ENCODE peak calls at places on chromosomes 3 and 15, in ten cellular contexts. One of them, this sample, is unnamed.

GRCh38 chr15:71651750-71652186 is 158.6 kb upstream of the NR2E3 start:
- DNase-seq in HCT116: peak
- DNase-seq in testis: peak
- DNase-seq in fibroblast of pulmonary artery: peak
- DNase-seq in GM13976: peak
- DNase-seq in RWPE1: peak
- DNase-seq in astrocyte of the spinal cord: peak
- DNase-seq in IMR-90: peak
- DNase-seq in A549: peak
- DNase-seq in spleen: no peak
- DNase-seq in this sample: no peak

GRCh38 chr15:41969851-41970431 is 2.4 kb downstream of the EHD4 start:
- DNase-seq in HCT116: no peak
- DNase-seq in testis: no peak
- DNase-seq in fibroblast of pulmonary artery: no peak
- DNase-seq in GM13976: no peak
- DNase-seq in RWPE1: no peak
- DNase-seq in astrocyte of the spinal cord: no peak
- DNase-seq in IMR-90: no peak
- DNase-seq in A549: no peak
- DNase-seq in spleen: peak
- DNase-seq in this sample: no peak

GRCh38 chr15:62788224-62788623 is 254.3 kb upstream of the TPM1 start:
- DNase-seq in HCT116: no peak
- DNase-seq in testis: peak
- DNase-seq in fibroblast of pulmonary artery: no peak
- DNase-seq in GM13976: no peak
- DNase-seq in RWPE1: no peak
- DNase-seq in astrocyte of the spinal cord: no peak
- DNase-seq in IMR-90: no peak
- DNase-seq in A549: no peak
- DNase-seq in spleen: no peak
- DNase-seq in this sample: no peak

GRCh38 chr3:140994316-140994715 is 52.7 kb downstream of the SLC25A36 start:
- DNase-seq in HCT116: no peak
- DNase-seq in testis: no peak
- DNase-seq in fibroblast of pulmonary artery: peak
- DNase-seq in GM13976: no peak
- DNase-seq in RWPE1: no peak
- DNase-seq in astrocyte of the spinal cord: peak
- DNase-seq in IMR-90: no peak
- DNase-seq in A549: no peak
- DNase-seq in spleen: no peak
- DNase-seq in this sample: no peak

GRCh38 chr3:57596495-57597239 is 477 bp downstream of the ARF4 start:
- DNase-seq in HCT116: peak
- DNase-seq in testis: peak
- DNase-seq in fibroblast of pulmonary artery: peak
- DNase-seq in GM13976: peak
- DNase-seq in RWPE1: peak
- DNase-seq in astrocyte of the spinal cord: peak
- DNase-seq in IMR-90: peak
- DNase-seq in A549: peak
- DNase-seq in spleen: peak
- DNase-seq in this sample: peak

GRCh38 chr3:63870606-63871005 is 6.9 kb downstream of the ATXN7 start:
- DNase-seq in HCT116: no peak
- DNase-seq in testis: no peak
- DNase-seq in fibroblast of pulmonary artery: no peak
- DNase-seq in GM13976: no peak
- DNase-seq in RWPE1: no peak
- DNase-seq in astrocyte of the spinal cord: no peak
- DNase-seq in IMR-90: no peak
- DNase-seq in A549: no peak
- DNase-seq in spleen: no peak
- DNase-seq in this sample: no peak

GRCh38 chr3:127697531-127698240 is 24.9 kb downstream of the ABTB1 start:
- DNase-seq in HCT116: peak
- DNase-seq in testis: peak
- DNase-seq in fibroblast of pulmonary artery: peak
- DNase-seq in GM13976: peak
- DNase-seq in RWPE1: peak
- DNase-seq in astrocyte of the spinal cord: peak
- DNase-seq in IMR-90: peak
- DNase-seq in A549: peak
- DNase-seq in spleen: peak
- DNase-seq in this sample: peak

GRCh38 chr3:127551971-127552370 is 38.6 kb downstream of the TPRA1 start:
- DNase-seq in HCT116: no peak
- DNase-seq in testis: no peak
- DNase-seq in fibroblast of pulmonary artery: no peak
- DNase-seq in GM13976: no peak
- DNase-seq in RWPE1: no peak
- DNase-seq in astrocyte of the spinal cord: no peak
- DNase-seq in IMR-90: no peak
- DNase-seq in A549: no peak
- DNase-seq in spleen: no peak
- DNase-seq in this sample: no peak

GRCh38 chr15:98241032-98241554 is 280.6 kb downstream of the ARRDC4 start:
- DNase-seq in HCT116: no peak
- DNase-seq in testis: no peak
- DNase-seq in fibroblast of pulmonary artery: no peak
- DNase-seq in GM13976: no peak
- DNase-seq in RWPE1: no peak
- DNase-seq in astrocyte of the spinal cord: no peak
- DNase-seq in IMR-90: no peak
- DNase-seq in A549: no peak
- DNase-seq in spleen: no peak
- DNase-seq in this sample: no peak

GRCh38 chr15:79954659-79955058 is 16.3 kb downstream of the BCL2A1 start:
- DNase-seq in HCT116: no peak
- DNase-seq in testis: no peak
- DNase-seq in fibroblast of pulmonary artery: no peak
- DNase-seq in GM13976: no peak
- DNase-seq in RWPE1: no peak
- DNase-seq in astrocyte of the spinal cord: no peak
- DNase-seq in IMR-90: no peak
- DNase-seq in A549: no peak
- DNase-seq in spleen: no peak
- DNase-seq in this sample: no peak

GRCh38 chr3:13070622-13071021 is 2.6 kb downstream of the IQSEC1 start:
- DNase-seq in HCT116: no peak
- DNase-seq in testis: no peak
- DNase-seq in fibroblast of pulmonary artery: no peak
- DNase-seq in GM13976: no peak
- DNase-seq in RWPE1: no peak
- DNase-seq in astrocyte of the spinal cord: no peak
- DNase-seq in IMR-90: no peak
- DNase-seq in A549: no peak
- DNase-seq in spleen: no peak
- DNase-seq in this sample: no peak

GRCh38 chr15:101386967-101387366 is 91.9 kb upstream of the SNRPA1 start:
- DNase-seq in HCT116: no peak
- DNase-seq in testis: no peak
- DNase-seq in fibroblast of pulmonary artery: no peak
- DNase-seq in GM13976: no peak
- DNase-seq in RWPE1: no peak
- DNase-seq in astrocyte of the spinal cord: no peak
- DNase-seq in IMR-90: no peak
- DNase-seq in A549: no peak
- DNase-seq in spleen: peak
- DNase-seq in this sample: no peak

GRCh38 chr15:39854161-39854560 is 65.9 kb downstream of the GPR176 start:
- DNase-seq in HCT116: no peak
- DNase-seq in testis: no peak
- DNase-seq in fibroblast of pulmonary artery: peak
- DNase-seq in GM13976: no peak
- DNase-seq in RWPE1: no peak
- DNase-seq in astrocyte of the spinal cord: no peak
- DNase-seq in IMR-90: peak
- DNase-seq in A549: no peak
- DNase-seq in spleen: no peak
- DNase-seq in this sample: no peak

GRCh38 chr15:64851503-64851840 is 9.8 kb downstream of the PLEKHO2 start:
- DNase-seq in HCT116: no peak
- DNase-seq in testis: no peak
- DNase-seq in fibroblast of pulmonary artery: peak
- DNase-seq in GM13976: no peak
- DNase-seq in RWPE1: no peak
- DNase-seq in astrocyte of the spinal cord: peak
- DNase-seq in IMR-90: peak
- DNase-seq in A549: no peak
- DNase-seq in spleen: no peak
- DNase-seq in this sample: no peak

DNA sequence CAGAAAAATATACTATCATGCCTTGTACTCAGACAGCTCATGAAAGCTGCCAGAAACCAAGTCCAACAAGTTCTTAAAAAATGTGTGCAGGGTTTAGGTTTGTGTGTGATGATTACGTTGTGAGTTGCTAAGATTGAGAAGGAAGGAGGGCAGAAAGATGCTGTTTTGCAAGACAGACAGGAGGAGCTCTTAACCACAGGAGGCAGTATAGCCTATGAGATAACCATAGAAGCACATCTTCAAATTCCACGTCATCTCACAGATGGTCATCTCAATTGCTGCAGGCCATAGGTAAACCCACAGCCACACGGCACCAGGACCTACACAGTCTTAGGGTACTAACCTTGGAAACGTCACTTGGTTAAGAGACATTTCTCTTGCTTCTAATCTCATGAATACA is 192.0 kb downstream of the STT3B start:
- DNase-seq in HCT116: no peak
- DNase-seq in testis: no peak
- DNase-seq in fibroblast of pulmonary artery: peak
- DNase-seq in GM13976: peak
- DNase-seq in RWPE1: no peak
- DNase-seq in astrocyte of the spinal cord: no peak
- DNase-seq in IMR-90: peak
- DNase-seq in A549: peak
- DNase-seq in spleen: no peak
- DNase-seq in this sample: no peak
- TF ChIP-seq CTCF in HCT116: peak
- TF ChIP-seq CTCF in testis: no peak
- TF ChIP-seq CTCF in fibroblast of pulmonary artery: peak
- TF ChIP-seq CTCF in GM13976: no peak
- TF ChIP-seq CTCF in RWPE1: no peak
- TF ChIP-seq CTCF in astrocyte of the spinal cord: peak
- TF ChIP-seq CTCF in IMR-90: peak
- TF ChIP-seq CTCF in A549: no peak
- TF ChIP-seq CTCF in spleen: peak
- TF ChIP-seq CTCF in this sample: no peak

DNA sequence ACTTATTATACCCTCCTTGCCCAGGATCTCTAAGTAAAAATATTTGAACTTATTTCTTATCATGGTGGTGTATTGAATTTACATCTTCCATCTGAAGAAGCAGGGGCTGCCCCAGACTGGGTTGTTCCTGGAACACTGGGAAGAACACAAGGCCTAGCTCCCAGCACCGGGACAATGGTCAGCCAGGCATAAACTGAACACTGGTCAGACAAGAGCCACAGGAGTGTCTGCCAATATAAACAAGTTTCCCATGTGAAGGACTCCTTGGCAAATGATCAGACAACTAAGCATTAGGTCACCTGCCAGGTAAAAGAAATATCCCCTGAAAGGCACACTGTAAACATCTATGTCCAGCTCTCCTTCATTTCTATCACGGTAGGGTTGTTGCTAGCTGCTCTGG is 172.4 kb downstream of the ATP8B4 start:
- DNase-seq in HCT116: no peak
- DNase-seq in testis: no peak
- DNase-seq in fibroblast of pulmonary artery: no peak
- DNase-seq in GM13976: no peak
- DNase-seq in RWPE1: no peak
- DNase-seq in astrocyte of the spinal cord: no peak
- DNase-seq in IMR-90: no peak
- DNase-seq in A549: no peak
- DNase-seq in spleen: no peak
- DNase-seq in this sample: no peak
- TF ChIP-seq CTCF in HCT116: no peak
- TF ChIP-seq CTCF in testis: no peak
- TF ChIP-seq CTCF in fibroblast of pulmonary artery: no peak
- TF ChIP-seq CTCF in GM13976: no peak
- TF ChIP-seq CTCF in RWPE1: no peak
- TF ChIP-seq CTCF in astrocyte of the spinal cord: no peak
- TF ChIP-seq CTCF in IMR-90: no peak
- TF ChIP-seq CTCF in A549: no peak
- TF ChIP-seq CTCF in spleen: no peak
- TF ChIP-seq CTCF in this sample: no peak

GRCh38 chr3:119883461-119884160 is 101.7 kb downstream of the NR1I2 start:
- DNase-seq in HCT116: no peak
- DNase-seq in testis: no peak
- DNase-seq in fibroblast of pulmonary artery: no peak
- DNase-seq in GM13976: no peak
- DNase-seq in RWPE1: no peak
- DNase-seq in astrocyte of the spinal cord: no peak
- DNase-seq in IMR-90: no peak
- DNase-seq in A549: no peak
- DNase-seq in spleen: no peak
- DNase-seq in this sample: no peak
- TF ChIP-seq CTCF in HCT116: peak
- TF ChIP-seq CTCF in testis: no peak
- TF ChIP-seq CTCF in fibroblast of pulmonary artery: no peak
- TF ChIP-seq CTCF in GM13976: no peak
- TF ChIP-seq CTCF in RWPE1: no peak
- TF ChIP-seq CTCF in astrocyte of the spinal cord: no peak
- TF ChIP-seq CTCF in IMR-90: no peak
- TF ChIP-seq CTCF in A549: peak
- TF ChIP-seq CTCF in spleen: no peak
- TF ChIP-seq CTCF in this sample: no peak

DNA sequence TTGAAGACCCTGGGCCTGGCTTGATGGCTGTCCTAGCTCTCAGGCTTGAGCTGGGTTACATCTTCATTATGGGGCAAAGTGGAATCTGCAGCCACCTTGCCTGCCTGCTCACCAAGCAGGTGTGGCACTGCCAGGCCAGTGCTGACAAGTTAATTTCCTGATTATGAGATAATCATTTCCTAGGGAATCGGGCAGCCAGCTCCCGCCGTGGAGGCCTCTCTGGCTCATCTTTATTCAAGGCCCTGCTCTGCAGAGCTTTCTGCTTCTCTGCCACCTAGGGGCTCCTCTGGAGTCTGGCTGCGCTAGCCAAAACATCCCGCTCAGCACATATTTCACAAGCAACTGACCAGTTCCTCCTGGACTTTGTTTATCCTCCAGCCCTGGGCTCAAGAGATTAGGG is 9.9 kb downstream of the LOXL1 start:
- DNase-seq in HCT116: no peak
- DNase-seq in testis: no peak
- DNase-seq in fibroblast of pulmonary artery: peak
- DNase-seq in GM13976: no peak
- DNase-seq in RWPE1: peak
- DNase-seq in astrocyte of the spinal cord: peak
- DNase-seq in IMR-90: peak
- DNase-seq in A549: no peak
- DNase-seq in spleen: peak
- DNase-seq in this sample: no peak
- TF ChIP-seq CTCF in HCT116: no peak
- TF ChIP-seq CTCF in testis: no peak
- TF ChIP-seq CTCF in fibroblast of pulmonary artery: peak
- TF ChIP-seq CTCF in GM13976: no peak
- TF ChIP-seq CTCF in RWPE1: peak
- TF ChIP-seq CTCF in astrocyte of the spinal cord: peak
- TF ChIP-seq CTCF in IMR-90: peak
- TF ChIP-seq CTCF in A549: no peak
- TF ChIP-seq CTCF in spleen: no peak
- TF ChIP-seq CTCF in this sample: no peak